ENCODE peak calls at places on chromosomes 7 and 10, in ten cellular contexts. G is smooth muscle cell of the brain vasculature; K is NCI-H345; W is activated effector memory CD4-positive, alpha-beta T cell treated with anti-CD3 and anti-CD28 coated beads, Interleukin-2, amount 50 U/mL, for 16 hours; F is astrocyte of the spinal cord; V is GM23338; P is MM.1S; B is fibroblast of lung; T is tibial nerve; S is SHP77. Y is an unnamed sample.

GRCh38 chr10:70293169-70293813 is 9.5 kb upstream of the NPFFR1 start:
- DNase-seq in G (no peak), K (no peak), W (no peak), F (no peak), V (no peak), P (peak; percentile 70), B (no peak), T (no peak), S (no peak), Y (peak; percentile 92)

GRCh38 chr10:35639651-35640311 is 2.3 kb downstream of the FZD8 start:
- DNase-seq in G (no peak), K (peak; percentile 8), W (no peak), F (peak; percentile 54), V (peak; percentile 70), P (no peak), B (peak; percentile 46), T (no peak), S (no peak), Y (no peak)

GRCh38 chr10:75889051-75889450 is 457.6 kb downstream of the LRMDA start:
- DNase-seq in G (no peak), K (no peak), W (no peak), F (no peak), V (no peak), P (no peak), B (no peak), T (no peak), S (no peak), Y (no peak)

GRCh38 chr10:75398630-75399460 is 2.7 kb downstream of the ZNF503 start:
- DNase-seq in G (no peak), K (no peak), W (no peak), F (peak; percentile 46), V (peak; percentile 63), P (no peak), B (peak; percentile 37), T (peak; percentile 14), S (no peak), Y (no peak)

GRCh38 chr10:110985497-110986270 is 66.3 kb downstream of the SHOC2 start:
- DNase-seq in G (no peak), K (no peak), W (no peak), F (no peak), V (no peak), P (no peak), B (no peak), T (no peak), S (no peak), Y (no peak)

GRCh38 chr7:10912077-10912476 is 61.6 kb upstream of the PHF14 start:
- DNase-seq in G (no peak), K (no peak), W (no peak), F (no peak), V (no peak), P (no peak), B (no peak), T (no peak), S (no peak), Y (no peak)

GRCh38 chr10:102869290-102870198 is at the start of gene AS3MT:
- DNase-seq in G (no peak), K (peak; percentile 26), W (no peak), F (no peak), V (peak; percentile 91), P (no peak), B (peak; percentile 28), T (no peak), S (peak; percentile 35), Y (no peak)

GRCh38 chr7:6179620-6180343 is 92.6 kb downstream of the CYTH3 start:
- DNase-seq in G (no peak), K (no peak), W (no peak), F (no peak), V (no peak), P (no peak), B (no peak), T (no peak), S (no peak), Y (no peak)

Y was measured in OCI-LY7.